ENCODE peak calls at places on chromosomes 2 and 18, in ten cellular contexts. K, D, M, N, R, J, V, E, H and Y are unnamed samples.

GRCh38 chr2:134273240-134273983 is 19.5 kb downstream of the MGAT5 start:
- DNase-seq in M (no peak), H (no peak), R (no peak), V (no peak), N (no peak), E (no peak), K (no peak), J (no peak), D (no peak), Y (no peak)

GRCh38 chr2:171688129-171688465 is 828 bp downstream of the DYNC1I2 start:
- DNase-seq in N (no peak), H (no peak), E (no peak), M (no peak), K (no peak), R (no peak), V (no peak), J (no peak), D (no peak), Y (no peak)

GRCh38 chr2:16130906-16131400 is 190.6 kb downstream of the MYCN start:
- DNase-seq in N (no peak), M (no peak), H (no peak), E (peak; percentile 91), D (no peak), R (no peak), V (no peak), K (no peak), J (no peak), Y (no peak)

GRCh38 chr2:239381709-239382134 is 19.1 kb downstream of the HDAC4 start:
- DNase-seq in V (no peak), E (no peak), D (peak; percentile 20), R (no peak), H (peak; percentile 71), K (no peak), M (no peak), J (no peak), N (no peak), Y (no peak)

GRCh38 chr2:235433860-235434259 is 60.0 kb upstream of the AGAP1 start:
- DNase-seq in V (peak; percentile 52), J (peak; percentile 39), K (no peak), H (peak; percentile 52), N (no peak), R (peak; percentile 16), D (no peak), M (no peak), E (no peak), Y (peak; percentile 95)

GRCh38 chr2:142973160-142973821 is 95.8 kb downstream of the KYNU start:
- DNase-seq in J (peak; percentile 29), V (no peak), R (no peak), N (no peak), E (no peak), H (no peak), M (no peak), K (no peak), D (no peak), Y (no peak)

GRCh38 chr2:15949551-15949950 is 9.2 kb downstream of the MYCN start:
- DNase-seq in E (no peak), H (no peak), V (no peak), M (no peak), R (no peak), N (no peak), K (no peak), J (no peak), D (no peak), Y (no peak)

GRCh38 chr2:117087565-117088291 is 726.8 kb upstream of the DDX18 start:
- DNase-seq in V (no peak), E (no peak), M (no peak), D (no peak), R (no peak), H (no peak), K (no peak), N (no peak), J (no peak), Y (no peak)

GRCh38 chr2:28838971-28839370 is 28.3 kb downstream of the SPDYA start:
- DNase-seq in E (no peak), N (no peak), D (no peak), R (no peak), K (no peak), H (no peak), J (no peak), V (no peak), M (no peak), Y (no peak)

GRCh38 chr2:172667926-172668325 is 67.7 kb upstream of the RAPGEF4 start:
- DNase-seq in K (no peak), D (no peak), H (no peak), N (no peak), R (no peak), E (no peak), M (no peak), V (no peak), J (no peak), Y (no peak)

GRCh38 chr18:51251625-51252024 is 54.1 kb upstream of the MEX3C start:
- DNase-seq in R (no peak), V (no peak), D (no peak), K (no peak), N (no peak), M (no peak), H (peak; percentile 65), J (no peak), E (no peak), Y (no peak)

GRCh38 chr18:79932907-79933306 is 18.5 kb downstream of the SLC66A2 start:
- DNase-seq in V (no peak), M (no peak), D (no peak), K (no peak), N (no peak), H (no peak), R (no peak), J (no peak), E (no peak), Y (no peak)
- H3K27ac ChIP-seq in V (no peak overlapping the region), M (no peak overlapping the region), D (no peak overlapping the region), K (no peak overlapping the region), N (no peak overlapping the region), H (no peak overlapping the region), R (no peak overlapping the region), J (no peak overlapping the region), E (no peak overlapping the region), Y (no peak overlapping the region)

GRCh38 chr2:17851731-17852585 is 26.5 kb upstream of the KCNS3 start:
- DNase-seq in R (peak; percentile 64), V (peak; percentile 44), D (no peak), J (peak; percentile 51), N (peak; percentile 6), M (no peak), H (peak; percentile 58), E (no peak), K (no peak), Y (peak; percentile 78)
- TF ChIP-seq POLR2A in R (no peak), V (no peak), D (no peak), J (no peak), N (no peak), M (no peak), H (no peak), E (no peak), K (no peak), Y (no peak)

GRCh38 chr2:240821429-240821778 is 1.4 kb upstream of the KIF1A start:
- DNase-seq in E (no peak), M (no peak), H (no peak), D (no peak), K (no peak), J (no peak), R (no peak), N (no peak), V (no peak), Y (no peak)

GRCh38 chr2:240819404-240820013 is 510 bp downstream of the KIF1A start:
- DNase-seq in V (no peak), N (peak; percentile 76), J (no peak), D (no peak), R (no peak), H (no peak), M (no peak), E (peak; percentile 87), K (no peak), Y (peak; percentile 8)

GRCh38 chr2:240820607-240821428 is 799 bp upstream of the KIF1A start:
- DNase-seq in E (no peak), H (no peak), R (peak; percentile 44), K (no peak), M (peak; percentile 47), V (no peak), J (no peak), N (peak; percentile 77), D (no peak), Y (no peak)

GRCh38 chr2:240818543-240819403 is 1.2 kb downstream of the KIF1A start:
- DNase-seq in N (peak; percentile 78), M (peak; percentile 49), K (no peak), R (no peak), V (no peak), E (no peak), J (no peak), D (no peak), H (peak; percentile 39), Y (peak; percentile 13)

GRCh38 chr2:240820014-240820606 is at the start of gene KIF1A:
- DNase-seq in J (no peak), E (peak; percentile 58), K (no peak), H (no peak), N (peak; percentile 84), M (peak; percentile 51), D (no peak), V (no peak), R (no peak), Y (peak; percentile 20)
- H3K27ac ChIP-seq in J (no peak within 1 kb of the TSS), E (no peak within 1 kb of the TSS), K (no peak within 1 kb of the TSS), H (no peak within 1 kb of the TSS), N (no peak within 1 kb of the TSS), M (no peak within 1 kb of the TSS), D (no peak within 1 kb of the TSS), V (no peak within 1 kb of the TSS), R (peak within 1 kb of the TSS; percentile 66), Y (no peak within 1 kb of the TSS)

GRCh38 chr2:216083464-216084279 is 2.0 kb downstream of the TMEM169 start:
- DNase-seq in E (no peak), V (no peak), R (no peak), H (no peak), D (no peak), J (no peak), M (no peak), K (no peak), N (no peak), Y (no peak)
- TF ChIP-seq POLR2A in E (no peak), V (no peak), R (no peak), H (no peak), D (no peak), J (no peak), M (no peak), K (no peak), N (no peak), Y (no peak)

GRCh38 chr2:109259671-109260070 is 130.7 kb downstream of the SH3RF3 start:
- DNase-seq in R (no peak), D (no peak), V (no peak), E (no peak), H (no peak), M (no peak), J (no peak), K (no peak), N (no peak), Y (no peak)
- H3K27ac ChIP-seq in R (no peak overlapping the region), D (no peak overlapping the region), V (no peak overlapping the region), E (no peak overlapping the region), H (no peak overlapping the region), M (no peak overlapping the region), J (no peak overlapping the region), K (no peak overlapping the region), N (no peak overlapping the region), Y (no peak overlapping the region)